ENCODE peak calls at places on chromosome 1, in nine cellular contexts. One of them, this sample, is unnamed.

GRCh38 chr1:201656670-201657032 is 117.7 kb downstream of the NAV1 start:
- DNase-seq in SJCRH30: peak
- DNase-seq in H9: no peak
- DNase-seq in CD8-positive, alpha-beta T cell: no peak
- DNase-seq in lower lobe of right lung: no peak
- DNase-seq in pancreas: no peak
- DNase-seq in prostate gland: no peak
- DNase-seq in heart left ventricle: peak
- DNase-seq in effector memory CD4-positive, alpha-beta T cell: no peak
- DNase-seq in this sample: peak

GRCh38 chr1:180586671-180587155 is 27.9 kb downstream of the OVAAL start:
- DNase-seq in H9: no peak
- DNase-seq in lower lobe of right lung: no peak
- DNase-seq in prostate gland: peak
- DNase-seq in CD8-positive, alpha-beta T cell: no peak
- DNase-seq in SJCRH30: no peak
- DNase-seq in pancreas: peak
- DNase-seq in effector memory CD4-positive, alpha-beta T cell: no peak
- DNase-seq in heart left ventricle: no peak
- DNase-seq in this sample: peak

GRCh38 chr1:43651922-43652321 is 2.0 kb downstream of the KDM4A start:
- DNase-seq in SJCRH30: no peak
- DNase-seq in lower lobe of right lung: no peak
- DNase-seq in H9: no peak
- DNase-seq in heart left ventricle: no peak
- DNase-seq in prostate gland: no peak
- DNase-seq in CD8-positive, alpha-beta T cell: no peak
- DNase-seq in pancreas: no peak
- DNase-seq in effector memory CD4-positive, alpha-beta T cell: no peak
- DNase-seq in this sample: peak

GRCh38 chr1:109918077-109918606 is 7.5 kb downstream of the CSF1 start:
- DNase-seq in effector memory CD4-positive, alpha-beta T cell: no peak
- DNase-seq in H9: no peak
- DNase-seq in pancreas: no peak
- DNase-seq in lower lobe of right lung: no peak
- DNase-seq in prostate gland: no peak
- DNase-seq in heart left ventricle: no peak
- DNase-seq in SJCRH30: no peak
- DNase-seq in CD8-positive, alpha-beta T cell: no peak
- DNase-seq in this sample: no peak

GRCh38 chr1:185537601-185538000 is 196.6 kb upstream of the HMCN1 start:
- DNase-seq in lower lobe of right lung: no peak
- DNase-seq in pancreas: no peak
- DNase-seq in CD8-positive, alpha-beta T cell: no peak
- DNase-seq in heart left ventricle: no peak
- DNase-seq in H9: no peak
- DNase-seq in prostate gland: no peak
- DNase-seq in effector memory CD4-positive, alpha-beta T cell: no peak
- DNase-seq in SJCRH30: no peak
- DNase-seq in this sample: no peak

GRCh38 chr1:31381394-31382287 is 8.8 kb upstream of the FABP3 start:
- DNase-seq in heart left ventricle: no peak
- DNase-seq in effector memory CD4-positive, alpha-beta T cell: no peak
- DNase-seq in H9: no peak
- DNase-seq in prostate gland: no peak
- DNase-seq in SJCRH30: no peak
- DNase-seq in lower lobe of right lung: no peak
- DNase-seq in pancreas: no peak
- DNase-seq in CD8-positive, alpha-beta T cell: no peak
- DNase-seq in this sample: peak

GRCh38 chr1:218711884-218712674 is 366.9 kb downstream of the TGFB2 start:
- DNase-seq in heart left ventricle: no peak
- DNase-seq in prostate gland: no peak
- DNase-seq in CD8-positive, alpha-beta T cell: no peak
- DNase-seq in pancreas: no peak
- DNase-seq in lower lobe of right lung: no peak
- DNase-seq in H9: no peak
- DNase-seq in SJCRH30: no peak
- DNase-seq in effector memory CD4-positive, alpha-beta T cell: no peak
- DNase-seq in this sample: peak

GRCh38 chr1:7046891-7047290 is 261.6 kb downstream of the CAMTA1 start:
- DNase-seq in SJCRH30: no peak
- DNase-seq in pancreas: no peak
- DNase-seq in prostate gland: no peak
- DNase-seq in lower lobe of right lung: no peak
- DNase-seq in heart left ventricle: no peak
- DNase-seq in H9: peak
- DNase-seq in CD8-positive, alpha-beta T cell: peak
- DNase-seq in effector memory CD4-positive, alpha-beta T cell: no peak
- DNase-seq in this sample: peak

GRCh38 chr1:162136760-162137537 is 67.5 kb downstream of the NOS1AP start:
- DNase-seq in CD8-positive, alpha-beta T cell: no peak
- DNase-seq in pancreas: no peak
- DNase-seq in prostate gland: no peak
- DNase-seq in H9: no peak
- DNase-seq in SJCRH30: peak
- DNase-seq in heart left ventricle: no peak
- DNase-seq in lower lobe of right lung: no peak
- DNase-seq in effector memory CD4-positive, alpha-beta T cell: no peak
- DNase-seq in this sample: peak

GRCh38 chr1:63124666-63125191 is 197.6 kb upstream of the FOXD3 start:
- DNase-seq in heart left ventricle: no peak
- DNase-seq in effector memory CD4-positive, alpha-beta T cell: no peak
- DNase-seq in pancreas: no peak
- DNase-seq in H9: no peak
- DNase-seq in lower lobe of right lung: no peak
- DNase-seq in prostate gland: no peak
- DNase-seq in CD8-positive, alpha-beta T cell: no peak
- DNase-seq in SJCRH30: peak
- DNase-seq in this sample: peak

GRCh38 chr1:32062867-32063230 is 9.9 kb upstream of the TMEM39B start:
- DNase-seq in prostate gland: no peak
- DNase-seq in H9: no peak
- DNase-seq in heart left ventricle: no peak
- DNase-seq in CD8-positive, alpha-beta T cell: no peak
- DNase-seq in SJCRH30: no peak
- DNase-seq in pancreas: no peak
- DNase-seq in lower lobe of right lung: no peak
- DNase-seq in effector memory CD4-positive, alpha-beta T cell: no peak
- DNase-seq in this sample: peak

GRCh38 chr1:54122131-54122751 is 30.6 kb downstream of the CDCP2 start:
- DNase-seq in CD8-positive, alpha-beta T cell: no peak
- DNase-seq in pancreas: no peak
- DNase-seq in effector memory CD4-positive, alpha-beta T cell: no peak
- DNase-seq in H9: no peak
- DNase-seq in SJCRH30: peak
- DNase-seq in lower lobe of right lung: no peak
- DNase-seq in prostate gland: no peak
- DNase-seq in heart left ventricle: no peak
- DNase-seq in this sample: no peak

GRCh38 chr1:154534263-154534844 is 24.1 kb downstream of the UBE2Q1 start:
- DNase-seq in H9: peak
- DNase-seq in heart left ventricle: no peak
- DNase-seq in SJCRH30: peak
- DNase-seq in prostate gland: peak
- DNase-seq in CD8-positive, alpha-beta T cell: no peak
- DNase-seq in effector memory CD4-positive, alpha-beta T cell: no peak
- DNase-seq in lower lobe of right lung: no peak
- DNase-seq in pancreas: peak
- DNase-seq in this sample: no peak

GRCh38 chr1:216350186-216350585 is 73.1 kb downstream of the USH2A start:
- DNase-seq in pancreas: no peak
- DNase-seq in H9: no peak
- DNase-seq in SJCRH30: no peak
- DNase-seq in CD8-positive, alpha-beta T cell: no peak
- DNase-seq in prostate gland: no peak
- DNase-seq in lower lobe of right lung: no peak
- DNase-seq in effector memory CD4-positive, alpha-beta T cell: no peak
- DNase-seq in heart left ventricle: no peak
- DNase-seq in this sample: no peak

DNA sequence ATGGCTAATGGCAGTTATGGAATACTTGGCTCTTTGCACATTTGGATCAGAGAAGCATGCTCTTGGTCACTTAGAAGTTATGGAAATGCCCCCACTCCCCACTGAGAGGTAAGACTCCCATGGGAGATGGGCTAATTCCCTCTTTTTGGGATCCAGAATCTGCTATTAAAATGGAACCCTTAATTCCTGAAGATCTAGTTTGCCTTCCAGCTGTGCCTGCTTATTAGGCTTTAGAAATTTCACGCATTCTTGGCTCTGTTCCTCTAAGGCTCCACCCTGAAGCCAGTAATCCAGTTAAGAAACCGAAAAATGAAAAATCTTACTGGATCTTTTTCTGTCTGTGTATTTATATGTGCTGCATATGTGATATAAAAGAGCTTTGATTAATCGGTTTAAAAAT is 76.7 kb downstream of the USH2A start:
- DNase-seq in heart left ventricle: no peak
- DNase-seq in lower lobe of right lung: no peak
- DNase-seq in CD8-positive, alpha-beta T cell: no peak
- DNase-seq in SJCRH30: peak
- DNase-seq in pancreas: no peak
- DNase-seq in prostate gland: no peak
- DNase-seq in effector memory CD4-positive, alpha-beta T cell: no peak
- DNase-seq in H9: no peak
- DNase-seq in this sample: peak
- H3K27ac ChIP-seq in heart left ventricle: no peak
- H3K27ac ChIP-seq in lower lobe of right lung: no peak
- H3K27ac ChIP-seq in CD8-positive, alpha-beta T cell: no peak
- H3K27ac ChIP-seq in SJCRH30: peak
- H3K27ac ChIP-seq in pancreas: no peak
- H3K27ac ChIP-seq in prostate gland: no peak
- H3K27ac ChIP-seq in effector memory CD4-positive, alpha-beta T cell: no peak
- H3K27ac ChIP-seq in H9: no peak
- H3K27ac ChIP-seq in this sample: no peak

GRCh38 chr1:158011714-158012113 is 18.3 kb downstream of the KIRREL1 start:
- DNase-seq in prostate gland: no peak
- DNase-seq in pancreas: no peak
- DNase-seq in heart left ventricle: no peak
- DNase-seq in CD8-positive, alpha-beta T cell: no peak
- DNase-seq in H9: no peak
- DNase-seq in effector memory CD4-positive, alpha-beta T cell: no peak
- DNase-seq in lower lobe of right lung: no peak
- DNase-seq in SJCRH30: no peak
- DNase-seq in this sample: peak
- H3K27ac ChIP-seq in prostate gland: peak
- H3K27ac ChIP-seq in pancreas: peak
- H3K27ac ChIP-seq in heart left ventricle: peak
- H3K27ac ChIP-seq in CD8-positive, alpha-beta T cell: no peak
- H3K27ac ChIP-seq in H9: no peak
- H3K27ac ChIP-seq in effector memory CD4-positive, alpha-beta T cell: no peak
- H3K27ac ChIP-seq in lower lobe of right lung: peak
- H3K27ac ChIP-seq in SJCRH30: peak
- H3K27ac ChIP-seq in this sample: peak

DNA sequence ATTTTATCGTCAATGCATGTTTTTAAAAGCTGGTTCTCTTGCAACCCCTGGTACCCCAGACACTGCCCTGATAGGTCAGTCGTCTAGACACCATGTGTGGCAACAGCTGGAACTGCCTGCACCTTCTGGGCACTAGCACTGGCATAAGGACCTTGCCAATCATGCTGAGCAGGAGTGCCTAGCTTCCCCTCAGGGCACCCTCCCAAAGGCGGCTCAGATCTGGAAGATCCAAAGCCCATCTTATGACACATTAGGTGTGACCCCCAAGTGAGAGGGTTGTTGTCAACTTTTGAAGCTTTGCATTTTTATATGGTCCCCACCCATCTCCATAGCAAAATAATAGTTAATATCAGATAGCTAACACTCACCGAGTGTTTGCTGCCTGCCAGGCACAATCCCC is 26.0 kb downstream of the EXOC8 start:
- DNase-seq in heart left ventricle: no peak
- DNase-seq in lower lobe of right lung: no peak
- DNase-seq in H9: no peak
- DNase-seq in effector memory CD4-positive, alpha-beta T cell: no peak
- DNase-seq in pancreas: no peak
- DNase-seq in CD8-positive, alpha-beta T cell: peak
- DNase-seq in SJCRH30: no peak
- DNase-seq in prostate gland: no peak
- DNase-seq in this sample: no peak
- H3K27ac ChIP-seq in heart left ventricle: no peak
- H3K27ac ChIP-seq in lower lobe of right lung: no peak
- H3K27ac ChIP-seq in H9: no peak
- H3K27ac ChIP-seq in effector memory CD4-positive, alpha-beta T cell: no peak
- H3K27ac ChIP-seq in pancreas: no peak
- H3K27ac ChIP-seq in CD8-positive, alpha-beta T cell: no peak
- H3K27ac ChIP-seq in SJCRH30: no peak
- H3K27ac ChIP-seq in prostate gland: no peak
- H3K27ac ChIP-seq in this sample: no peak

GRCh38 chr1:100132566-100133477 is at the start of the genes SASS6 and TRMT13:
- DNase-seq in prostate gland: peak
- DNase-seq in SJCRH30: peak
- DNase-seq in lower lobe of right lung: peak
- DNase-seq in CD8-positive, alpha-beta T cell: peak
- DNase-seq in pancreas: peak
- DNase-seq in effector memory CD4-positive, alpha-beta T cell: peak
- DNase-seq in H9: peak
- DNase-seq in heart left ventricle: peak
- DNase-seq in this sample: peak
- H3K27ac ChIP-seq in prostate gland: peak
- H3K27ac ChIP-seq in SJCRH30: peak
- H3K27ac ChIP-seq in lower lobe of right lung: peak
- H3K27ac ChIP-seq in CD8-positive, alpha-beta T cell: peak
- H3K27ac ChIP-seq in pancreas: peak
- H3K27ac ChIP-seq in effector memory CD4-positive, alpha-beta T cell: peak
- H3K27ac ChIP-seq in H9: peak
- H3K27ac ChIP-seq in heart left ventricle: no peak
- H3K27ac ChIP-seq in this sample: peak

GRCh38 chr1:16236495-16237342 is at the start of gene CPLANE2:
- DNase-seq in heart left ventricle: peak
- DNase-seq in prostate gland: peak
- DNase-seq in effector memory CD4-positive, alpha-beta T cell: peak
- DNase-seq in CD8-positive, alpha-beta T cell: peak
- DNase-seq in SJCRH30: peak
- DNase-seq in pancreas: peak
- DNase-seq in H9: peak
- DNase-seq in lower lobe of right lung: peak
- DNase-seq in this sample: peak

GRCh38 chr1:16236091-16236494 is 890 bp downstream of the CPLANE2 start:
- DNase-seq in heart left ventricle: no peak
- DNase-seq in H9: no peak
- DNase-seq in SJCRH30: peak
- DNase-seq in pancreas: no peak
- DNase-seq in lower lobe of right lung: no peak
- DNase-seq in prostate gland: peak
- DNase-seq in effector memory CD4-positive, alpha-beta T cell: peak
- DNase-seq in CD8-positive, alpha-beta T cell: peak
- DNase-seq in this sample: peak

GRCh38 chr1:16239972-16240491 is 3.0 kb upstream of the CPLANE2 start:
- DNase-seq in prostate gland: no peak
- DNase-seq in H9: no peak
- DNase-seq in SJCRH30: no peak
- DNase-seq in effector memory CD4-positive, alpha-beta T cell: no peak
- DNase-seq in CD8-positive, alpha-beta T cell: no peak
- DNase-seq in pancreas: no peak
- DNase-seq in lower lobe of right lung: no peak
- DNase-seq in heart left ventricle: no peak
- DNase-seq in this sample: no peak

GRCh38 chr1:16235347-16235746 is 1.6 kb downstream of the CPLANE2 start:
- DNase-seq in CD8-positive, alpha-beta T cell: no peak
- DNase-seq in heart left ventricle: no peak
- DNase-seq in SJCRH30: no peak
- DNase-seq in prostate gland: no peak
- DNase-seq in lower lobe of right lung: peak
- DNase-seq in effector memory CD4-positive, alpha-beta T cell: no peak
- DNase-seq in H9: no peak
- DNase-seq in pancreas: no peak
- DNase-seq in this sample: no peak

GRCh38 chr1:16237343-16237830 is 404 bp upstream of the CPLANE2 start:
- DNase-seq in pancreas: no peak
- DNase-seq in heart left ventricle: no peak
- DNase-seq in prostate gland: no peak
- DNase-seq in CD8-positive, alpha-beta T cell: no peak
- DNase-seq in SJCRH30: no peak
- DNase-seq in lower lobe of right lung: no peak
- DNase-seq in H9: no peak
- DNase-seq in effector memory CD4-positive, alpha-beta T cell: no peak
- DNase-seq in this sample: peak
- H3K27ac ChIP-seq in pancreas: peak
- H3K27ac ChIP-seq in heart left ventricle: no peak
- H3K27ac ChIP-seq in prostate gland: peak
- H3K27ac ChIP-seq in CD8-positive, alpha-beta T cell: peak
- H3K27ac ChIP-seq in SJCRH30: no peak
- H3K27ac ChIP-seq in lower lobe of right lung: peak
- H3K27ac ChIP-seq in H9: no peak
- H3K27ac ChIP-seq in effector memory CD4-positive, alpha-beta T cell: peak
- H3K27ac ChIP-seq in this sample: peak